ENCODE peak calls at places on chromosome 7, in nine cellular contexts. K is A172, E is SK-N-DZ, T is HCT116, A is NCI-H510A treated with DMSO at 0.1 percent for 48 hours, S is NCI-H1417, G is GM18507, U is HTR-8/SVneo, Z is hypothalamus. W is an unnamed sample.

GRCh38 chr7:113404245-113404644 is 285.9 kb upstream of the SMIM30 start:
- DNase-seq in K (no peak), E (no peak), T (peak), A (no peak), S (peak), G (no peak), U (no peak), Z (no peak), W (no peak)

GRCh38 chr7:151796091-151796870 is 80.6 kb downstream of the PRKAG2 start:
- DNase-seq in K (peak), E (no peak), T (peak), A (no peak), S (no peak), G (no peak), U (no peak), Z (no peak), W (peak)

GRCh38 chr7:10720042-10720441 is 253.6 kb upstream of the PHF14 start:
- DNase-seq in K (no peak), E (no peak), T (peak), A (no peak), S (no peak), G (no peak), U (no peak), Z (no peak), W (no peak)

GRCh38 chr7:84210301-84210700 is 15.7 kb upstream of the SEMA3A start:
- DNase-seq in K (no peak), E (no peak), T (no peak), A (no peak), S (peak), G (no peak), U (no peak), Z (no peak), W (no peak)

GRCh38 chr7:35331730-35332678 is 78.1 kb upstream of the TBX20 start:
- DNase-seq in K (no peak), E (peak), T (no peak), A (no peak), S (no peak), G (no peak), U (no peak), Z (no peak), W (no peak)

GRCh38 chr7:70571403-70571911 is 560.5 kb upstream of the GALNT17 start:
- DNase-seq in K (peak), E (peak), T (no peak), A (no peak), S (no peak), G (no peak), U (no peak), Z (no peak), W (peak)

GRCh38 chr7:47453093-47454056 is 128.5 kb downstream of the TNS3 start:
- DNase-seq in K (peak), E (no peak), T (no peak), A (peak), S (peak), G (no peak), U (peak), Z (no peak), W (no peak)

GRCh38 chr7:3591944-3592343 is 290.9 kb downstream of the SDK1 start:
- DNase-seq in K (no peak), E (no peak), T (no peak), A (no peak), S (peak), G (no peak), U (no peak), Z (no peak), W (no peak)

GRCh38 chr7:44145969-44146897 is 5.1 kb upstream of the MYL7 start:
- DNase-seq in K (no peak), E (peak), T (peak), A (no peak), S (no peak), G (peak), U (peak), Z (peak), W (no peak)

GRCh38 chr7:102255916-102256315 is 30.8 kb upstream of the SH2B2 start:
- DNase-seq in K (no peak), E (no peak), T (no peak), A (no peak), S (no peak), G (no peak), U (no peak), Z (no peak), W (no peak)

GRCh38 chr7:139682136-139683013 is 95.4 kb downstream of the HIPK2 start:
- DNase-seq in K (peak), E (no peak), T (peak), A (no peak), S (no peak), G (no peak), U (peak), Z (no peak), W (no peak)

GRCh38 chr7:125061776-125062397 is 132.3 kb upstream of the POT1 start:
- DNase-seq in K (peak), E (peak), T (peak), A (peak), S (peak), G (no peak), U (peak), Z (no peak), W (no peak)

GRCh38 chr7:139776486-139777303 is 1.1 kb downstream of the HIPK2 start:
- DNase-seq in K (peak), E (peak), T (no peak), A (peak), S (peak), G (peak), U (peak), Z (no peak), W (peak)

GRCh38 chr7:47383064-47383463 is 198.8 kb downstream of the TNS3 start:
- DNase-seq in K (no peak), E (no peak), T (no peak), A (no peak), S (peak), G (no peak), U (no peak), Z (no peak), W (no peak)

GRCh38 chr7:29288534-29289091 is 94.0 kb downstream of the CHN2 start:
- DNase-seq in K (no peak), E (peak), T (no peak), A (peak), S (peak), G (no peak), U (no peak), Z (no peak), W (no peak)

GRCh38 chr7:11130012-11130411 is 156.3 kb downstream of the PHF14 start:
- DNase-seq in K (no peak), E (no peak), T (no peak), A (no peak), S (no peak), G (no peak), U (peak), Z (no peak), W (no peak)

GRCh38 chr7:94422136-94422535 is 27.4 kb downstream of the COL1A2 start:
- DNase-seq in K (no peak), E (peak), T (no peak), A (no peak), S (no peak), G (no peak), U (no peak), Z (no peak), W (no peak)

GRCh38 chr7:132546366-132547145 is 29.7 kb downstream of the PLXNA4 start:
- DNase-seq in K (no peak), E (no peak), T (no peak), A (no peak), S (no peak), G (no peak), U (no peak), Z (no peak), W (no peak)

GRCh38 chr7:104207348-104207730 is 474 bp downstream of the ORC5 start:
- DNase-seq in K (peak), E (peak), T (no peak), A (peak), S (peak), G (no peak), U (no peak), Z (no peak), W (peak)

GRCh38 chr7:147523056-147523455 is 1067.5 kb upstream of the C7orf33 start:
- DNase-seq in K (no peak), E (peak), T (no peak), A (no peak), S (no peak), G (no peak), U (no peak), Z (no peak), W (no peak)

GRCh38 chr7:266851-267840 is 22.8 kb upstream of the FOXL3 start:
- DNase-seq in K (no peak), E (peak), T (no peak), A (no peak), S (peak), G (no peak), U (no peak), Z (no peak), W (no peak)

GRCh38 chr7:55590517-55591281 is 18.4 kb upstream of the VOPP1 start:
- DNase-seq in K (no peak), E (no peak), T (no peak), A (no peak), S (no peak), G (no peak), U (no peak), Z (no peak), W (no peak)

GRCh38 chr7:121486590-121486989 is 90.5 kb upstream of the FAM3C start:
- DNase-seq in K (no peak), E (no peak), T (no peak), A (no peak), S (no peak), G (no peak), U (no peak), Z (no peak), W (no peak)

GRCh38 chr7:6705959-6706665 is 635 bp downstream of the ZNF12 start:
- DNase-seq in K (peak), E (peak), T (no peak), A (no peak), S (peak), G (peak), U (peak), Z (peak), W (peak)

GRCh38 chr7:51198654-51199053 is 118.0 kb downstream of the COBL start:
- DNase-seq in K (no peak), E (no peak), T (no peak), A (peak), S (no peak), G (no peak), U (no peak), Z (no peak), W (no peak)

GRCh38 chr7:31811650-31812461 is 124.8 kb downstream of the PPP1R17 start:
- DNase-seq in K (peak), E (no peak), T (no peak), A (no peak), S (peak), G (no peak), U (no peak), Z (no peak), W (no peak)

GRCh38 chr7:73717991-73718405 is 1.5 kb downstream of the STX1A start:
- DNase-seq in K (peak), E (no peak), T (peak), A (no peak), S (no peak), G (no peak), U (no peak), Z (no peak), W (no peak)